ENCODE peak calls at places on chromosomes 2 and 18, in eight cellular contexts. One of them, this sample, is unnamed.

GRCh38 chr2:54048117-54048785 is 67.2 kb upstream of the ACYP2 start:
- DNase-seq in neuronal stem cell: no peak
- DNase-seq in CD8-positive, alpha-beta T cell: no peak
- DNase-seq in AG04450: no peak
- DNase-seq in upper lobe of right lung: no peak
- DNase-seq in coronary artery: no peak
- DNase-seq in heart right ventricle: no peak
- DNase-seq in psoas muscle: no peak
- DNase-seq in this sample: no peak

GRCh38 chr2:98348066-98348561 is 1.9 kb downstream of the CNGA3 start:
- DNase-seq in neuronal stem cell: peak
- DNase-seq in CD8-positive, alpha-beta T cell: no peak
- DNase-seq in AG04450: no peak
- DNase-seq in upper lobe of right lung: no peak
- DNase-seq in coronary artery: no peak
- DNase-seq in heart right ventricle: no peak
- DNase-seq in psoas muscle: no peak
- DNase-seq in this sample: no peak

GRCh38 chr18:29496276-29496675 is 1319.3 kb upstream of the CDH2 start:
- DNase-seq in neuronal stem cell: no peak
- DNase-seq in CD8-positive, alpha-beta T cell: no peak
- DNase-seq in AG04450: no peak
- DNase-seq in upper lobe of right lung: no peak
- DNase-seq in coronary artery: no peak
- DNase-seq in heart right ventricle: no peak
- DNase-seq in psoas muscle: no peak
- DNase-seq in this sample: no peak

GRCh38 chr18:58392336-58393000 is 236.4 kb downstream of the ALPK2 start:
- DNase-seq in neuronal stem cell: no peak
- DNase-seq in CD8-positive, alpha-beta T cell: no peak
- DNase-seq in AG04450: no peak
- DNase-seq in upper lobe of right lung: no peak
- DNase-seq in coronary artery: peak
- DNase-seq in heart right ventricle: no peak
- DNase-seq in psoas muscle: no peak
- DNase-seq in this sample: no peak

GRCh38 chr2:217685255-217685605 is 317.6 kb downstream of the TNS1 start:
- DNase-seq in neuronal stem cell: no peak
- DNase-seq in CD8-positive, alpha-beta T cell: no peak
- DNase-seq in AG04450: peak
- DNase-seq in upper lobe of right lung: peak
- DNase-seq in coronary artery: peak
- DNase-seq in heart right ventricle: peak
- DNase-seq in psoas muscle: peak
- DNase-seq in this sample: no peak

GRCh38 chr2:106356291-106356690 is 111.9 kb downstream of the RGPD3 start:
- DNase-seq in neuronal stem cell: no peak
- DNase-seq in CD8-positive, alpha-beta T cell: no peak
- DNase-seq in AG04450: no peak
- DNase-seq in upper lobe of right lung: no peak
- DNase-seq in coronary artery: no peak
- DNase-seq in heart right ventricle: no peak
- DNase-seq in psoas muscle: no peak
- DNase-seq in this sample: no peak

GRCh38 chr2:61233581-61233980 is 71.6 kb downstream of the C2orf74 start:
- DNase-seq in neuronal stem cell: no peak
- DNase-seq in CD8-positive, alpha-beta T cell: no peak
- DNase-seq in AG04450: no peak
- DNase-seq in upper lobe of right lung: no peak
- DNase-seq in coronary artery: no peak
- DNase-seq in heart right ventricle: no peak
- DNase-seq in psoas muscle: no peak
- DNase-seq in this sample: no peak

GRCh38 chr2:235381261-235381912 is 112.5 kb upstream of the AGAP1 start:
- DNase-seq in neuronal stem cell: no peak
- DNase-seq in CD8-positive, alpha-beta T cell: no peak
- DNase-seq in AG04450: peak
- DNase-seq in upper lobe of right lung: no peak
- DNase-seq in coronary artery: no peak
- DNase-seq in heart right ventricle: no peak
- DNase-seq in psoas muscle: no peak
- DNase-seq in this sample: no peak

GRCh38 chr2:189104926-189105325 is 74.6 kb downstream of the COL5A2 start:
- DNase-seq in neuronal stem cell: no peak
- DNase-seq in CD8-positive, alpha-beta T cell: no peak
- DNase-seq in AG04450: no peak
- DNase-seq in upper lobe of right lung: no peak
- DNase-seq in coronary artery: no peak
- DNase-seq in heart right ventricle: no peak
- DNase-seq in psoas muscle: no peak
- DNase-seq in this sample: no peak

GRCh38 chr2:19355931-19356544 is 2.4 kb downstream of the OSR1 start:
- DNase-seq in neuronal stem cell: no peak
- DNase-seq in CD8-positive, alpha-beta T cell: no peak
- DNase-seq in AG04450: no peak
- DNase-seq in upper lobe of right lung: no peak
- DNase-seq in coronary artery: no peak
- DNase-seq in heart right ventricle: no peak
- DNase-seq in psoas muscle: no peak
- DNase-seq in this sample: no peak

GRCh38 chr2:64296150-64296500 is 151.9 kb upstream of the PELI1 start:
- DNase-seq in neuronal stem cell: no peak
- DNase-seq in CD8-positive, alpha-beta T cell: no peak
- DNase-seq in AG04450: no peak
- DNase-seq in upper lobe of right lung: no peak
- DNase-seq in coronary artery: no peak
- DNase-seq in heart right ventricle: no peak
- DNase-seq in psoas muscle: no peak
- DNase-seq in this sample: no peak

GRCh38 chr2:164624296-164624695 is 3.0 kb upstream of the GRB14 start:
- DNase-seq in neuronal stem cell: no peak
- DNase-seq in CD8-positive, alpha-beta T cell: no peak
- DNase-seq in AG04450: no peak
- DNase-seq in upper lobe of right lung: no peak
- DNase-seq in coronary artery: no peak
- DNase-seq in heart right ventricle: no peak
- DNase-seq in psoas muscle: no peak
- DNase-seq in this sample: no peak

GRCh38 chr2:164621761-164622105 is 451 bp upstream of the GRB14 start:
- DNase-seq in neuronal stem cell: no peak
- DNase-seq in CD8-positive, alpha-beta T cell: no peak
- DNase-seq in AG04450: no peak
- DNase-seq in upper lobe of right lung: no peak
- DNase-seq in coronary artery: no peak
- DNase-seq in heart right ventricle: no peak
- DNase-seq in psoas muscle: no peak
- DNase-seq in this sample: no peak

GRCh38 chr2:164625378-164625971 is 4.2 kb upstream of the GRB14 start:
- DNase-seq in neuronal stem cell: no peak
- DNase-seq in CD8-positive, alpha-beta T cell: no peak
- DNase-seq in AG04450: no peak
- DNase-seq in upper lobe of right lung: no peak
- DNase-seq in coronary artery: no peak
- DNase-seq in heart right ventricle: no peak
- DNase-seq in psoas muscle: no peak
- DNase-seq in this sample: no peak

GRCh38 chr2:164620873-164621760 is at the start of gene GRB14:
- DNase-seq in neuronal stem cell: no peak
- DNase-seq in CD8-positive, alpha-beta T cell: no peak
- DNase-seq in AG04450: no peak
- DNase-seq in upper lobe of right lung: peak
- DNase-seq in coronary artery: no peak
- DNase-seq in heart right ventricle: peak
- DNase-seq in psoas muscle: peak
- DNase-seq in this sample: no peak

DNA sequence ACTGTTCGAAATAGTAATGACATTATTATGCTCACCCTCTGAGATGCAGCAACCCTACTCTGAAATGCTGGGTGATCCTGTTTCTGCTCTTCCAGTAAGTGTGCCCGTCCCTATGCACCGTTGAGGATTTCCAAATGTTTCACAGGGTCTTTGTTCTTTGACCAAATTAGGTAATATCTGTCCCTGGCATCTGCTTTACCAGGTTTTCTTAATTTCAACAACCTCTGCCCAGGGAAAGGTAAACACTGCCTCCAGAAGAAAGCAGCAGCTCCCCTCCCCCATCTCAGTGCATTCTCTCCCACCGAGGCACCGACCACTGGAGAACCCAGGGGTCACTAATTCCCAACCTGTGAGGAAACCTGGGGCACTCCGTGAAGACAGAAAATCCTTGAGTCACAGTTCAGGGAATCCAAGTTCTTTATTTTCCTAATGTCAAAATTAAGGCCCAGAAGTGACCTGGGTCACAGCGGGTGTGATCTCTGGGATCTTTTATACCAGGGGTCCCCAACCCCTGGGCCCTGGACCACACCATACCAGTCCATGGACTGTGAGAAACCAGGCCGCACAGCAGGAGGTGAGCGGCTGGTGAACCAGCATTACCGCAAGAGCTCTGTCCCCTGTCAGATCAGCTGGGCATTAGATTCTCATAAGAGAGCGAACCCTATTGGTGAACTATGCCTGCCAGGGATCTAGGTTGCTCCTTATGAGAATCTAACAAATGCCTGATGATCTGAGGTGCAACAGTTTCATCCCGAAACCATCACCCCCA is 1.2 kb upstream of the GRB14 start:
- DNase-seq in neuronal stem cell: no peak
- DNase-seq in CD8-positive, alpha-beta T cell: no peak
- DNase-seq in AG04450: no peak
- DNase-seq in upper lobe of right lung: no peak
- DNase-seq in coronary artery: no peak
- DNase-seq in heart right ventricle: no peak
- DNase-seq in psoas muscle: no peak
- DNase-seq in this sample: no peak
- H3K27ac ChIP-seq in neuronal stem cell: no peak
- H3K27ac ChIP-seq in CD8-positive, alpha-beta T cell: no peak
- H3K27ac ChIP-seq in AG04450: no peak
- H3K27ac ChIP-seq in upper lobe of right lung: no peak
- H3K27ac ChIP-seq in coronary artery: no peak
- H3K27ac ChIP-seq in heart right ventricle: no peak
- H3K27ac ChIP-seq in psoas muscle: no peak
- H3K27ac ChIP-seq in this sample: no peak

DNA sequence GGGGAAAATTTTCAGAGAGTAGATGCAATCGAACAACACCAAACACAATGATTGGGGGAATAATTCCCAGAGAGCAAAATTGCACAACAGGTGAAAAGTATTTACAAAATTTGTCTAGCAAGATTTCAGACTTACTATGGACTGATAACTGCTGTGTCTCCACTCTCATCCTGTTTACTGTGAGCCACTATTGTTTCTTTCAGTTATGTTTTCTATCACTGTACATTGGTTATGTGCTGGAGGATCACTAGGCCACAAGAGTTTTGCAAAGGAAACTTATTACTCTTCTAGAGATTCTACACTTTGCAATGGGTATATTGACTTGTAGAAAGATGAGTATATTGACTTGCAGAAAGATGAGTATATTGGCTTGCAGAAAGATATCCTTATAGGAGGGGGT is 934.1 kb upstream of the CRIM1 start:
- DNase-seq in neuronal stem cell: no peak
- DNase-seq in CD8-positive, alpha-beta T cell: no peak
- DNase-seq in AG04450: no peak
- DNase-seq in upper lobe of right lung: no peak
- DNase-seq in coronary artery: no peak
- DNase-seq in heart right ventricle: no peak
- DNase-seq in psoas muscle: no peak
- DNase-seq in this sample: no peak
- H3K27ac ChIP-seq in neuronal stem cell: no peak
- H3K27ac ChIP-seq in CD8-positive, alpha-beta T cell: no peak
- H3K27ac ChIP-seq in AG04450: no peak
- H3K27ac ChIP-seq in upper lobe of right lung: no peak
- H3K27ac ChIP-seq in coronary artery: no peak
- H3K27ac ChIP-seq in heart right ventricle: no peak
- H3K27ac ChIP-seq in psoas muscle: no peak
- H3K27ac ChIP-seq in this sample: no peak

GRCh38 chr2:170468557-170468956 is 246.6 kb upstream of the SP5 start:
- DNase-seq in neuronal stem cell: no peak
- DNase-seq in CD8-positive, alpha-beta T cell: no peak
- DNase-seq in AG04450: no peak
- DNase-seq in upper lobe of right lung: no peak
- DNase-seq in coronary artery: no peak
- DNase-seq in heart right ventricle: no peak
- DNase-seq in psoas muscle: no peak
- DNase-seq in this sample: no peak
- H3K27ac ChIP-seq in neuronal stem cell: no peak
- H3K27ac ChIP-seq in CD8-positive, alpha-beta T cell: no peak
- H3K27ac ChIP-seq in AG04450: no peak
- H3K27ac ChIP-seq in upper lobe of right lung: no peak
- H3K27ac ChIP-seq in coronary artery: no peak
- H3K27ac ChIP-seq in heart right ventricle: no peak
- H3K27ac ChIP-seq in psoas muscle: no peak
- H3K27ac ChIP-seq in this sample: no peak

DNA sequence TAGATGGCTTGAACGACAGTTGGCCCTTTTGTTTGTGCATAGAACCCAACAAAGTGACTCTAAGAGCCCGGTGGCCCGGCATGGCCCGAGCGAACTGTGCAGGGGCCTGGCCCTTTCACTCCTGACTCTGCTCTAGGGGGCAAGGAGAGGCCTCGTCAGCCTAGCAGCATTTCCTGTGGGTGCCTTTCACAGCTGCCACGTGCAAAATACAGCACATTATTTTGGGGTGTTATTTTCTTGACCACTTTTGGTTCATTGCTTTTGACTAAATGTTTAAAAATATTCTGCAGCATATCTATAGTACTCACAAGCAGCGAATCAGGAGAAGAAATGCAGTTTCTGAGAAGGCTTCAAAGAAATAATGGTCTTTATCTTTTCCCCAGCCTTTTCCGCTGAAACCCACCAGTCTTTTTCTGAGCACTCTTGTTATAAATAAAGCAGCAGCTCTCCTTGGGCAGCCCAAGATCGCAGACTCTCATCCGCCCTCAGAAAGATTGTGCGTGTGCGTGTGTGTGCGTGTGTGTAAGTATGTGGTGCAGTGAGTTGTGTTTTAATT is 31.3 kb downstream of the DGKD start:
- DNase-seq in neuronal stem cell: no peak
- DNase-seq in CD8-positive, alpha-beta T cell: peak
- DNase-seq in AG04450: no peak
- DNase-seq in upper lobe of right lung: no peak
- DNase-seq in coronary artery: no peak
- DNase-seq in heart right ventricle: no peak
- DNase-seq in psoas muscle: no peak
- DNase-seq in this sample: no peak
- H3K27ac ChIP-seq in neuronal stem cell: no peak
- H3K27ac ChIP-seq in CD8-positive, alpha-beta T cell: peak
- H3K27ac ChIP-seq in AG04450: no peak
- H3K27ac ChIP-seq in upper lobe of right lung: no peak
- H3K27ac ChIP-seq in coronary artery: peak
- H3K27ac ChIP-seq in heart right ventricle: no peak
- H3K27ac ChIP-seq in psoas muscle: no peak
- H3K27ac ChIP-seq in this sample: no peak

DNA sequence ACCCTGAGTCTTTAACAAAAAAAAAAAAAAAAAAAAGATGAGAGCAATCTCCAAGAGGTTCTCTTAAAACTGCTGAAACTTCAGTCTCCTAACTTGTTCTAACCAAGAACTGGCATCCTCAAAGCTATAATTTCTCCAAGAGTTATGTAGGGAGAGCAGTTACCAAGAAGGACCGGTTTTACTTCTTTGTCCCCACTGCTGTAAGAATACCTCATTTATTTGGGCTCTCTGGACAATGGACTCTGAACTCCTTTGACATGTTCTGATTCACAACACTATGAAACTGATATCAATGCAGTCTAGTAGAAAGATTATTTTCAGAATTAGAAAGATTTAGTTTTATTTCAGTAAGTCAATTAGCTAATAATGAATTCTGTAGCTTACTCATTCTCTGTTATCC is 84.5 kb upstream of the DTNB start:
- DNase-seq in neuronal stem cell: no peak
- DNase-seq in CD8-positive, alpha-beta T cell: no peak
- DNase-seq in AG04450: no peak
- DNase-seq in upper lobe of right lung: no peak
- DNase-seq in coronary artery: no peak
- DNase-seq in heart right ventricle: no peak
- DNase-seq in psoas muscle: no peak
- DNase-seq in this sample: no peak
- H3K27ac ChIP-seq in neuronal stem cell: no peak
- H3K27ac ChIP-seq in CD8-positive, alpha-beta T cell: no peak
- H3K27ac ChIP-seq in AG04450: no peak
- H3K27ac ChIP-seq in upper lobe of right lung: no peak
- H3K27ac ChIP-seq in coronary artery: no peak
- H3K27ac ChIP-seq in heart right ventricle: no peak
- H3K27ac ChIP-seq in psoas muscle: no peak
- H3K27ac ChIP-seq in this sample: no peak